ENCODE peak calls at places on chromosome 3, in four cellular contexts. P, B, Q and J are unnamed samples.

GRCh38 chr3:184156522-184156955 is 1.4 kb downstream of the DVL3 start:
- DNase-seq in Q (peak), P (peak), B (peak), J (peak)

GRCh38 chr3:65811050-65811766 is 227.5 kb downstream of the MAGI1 start:
- DNase-seq in P (peak), B (no peak), Q (no peak), J (no peak)

GRCh38 chr3:86702381-86702958 is 288.5 kb downstream of the VGLL3 start:
- DNase-seq in B (no peak), P (no peak), Q (peak), J (peak)

GRCh38 chr3:69174871-69175737 is 52.7 kb upstream of the LMOD3 start:
- DNase-seq in P (no peak), Q (no peak), B (no peak), J (no peak)

GRCh38 chr3:184337315-184337714 is at the start of gene FAM131A:
- DNase-seq in P (peak), B (no peak), Q (no peak), J (peak)

GRCh38 chr3:173913397-173913796 is 515.9 kb downstream of the NLGN1 start:
- DNase-seq in Q (no peak), P (no peak), B (no peak), J (peak)

GRCh38 chr3:111681705-111682426 is 86.7 kb upstream of the ZBED2 start:
- DNase-seq in B (no peak), Q (no peak), P (no peak), J (no peak)

GRCh38 chr3:31981206-31982181 is at the start of the genes OSBPL10 and ZNF860:
- DNase-seq in P (peak), B (peak), Q (peak), J (peak)

GRCh38 chr3:64084640-64085039 is 61.3 kb upstream of the PSMD6 start:
- DNase-seq in B (no peak), P (no peak), Q (peak), J (peak)

GRCh38 chr3:187726564-187726963 is 18.7 kb downstream of the BCL6 start:
- DNase-seq in Q (no peak), B (no peak), P (no peak), J (no peak)

GRCh38 chr3:106329505-106329904 is 460.7 kb upstream of the CBLB start:
- DNase-seq in P (no peak), B (no peak), Q (no peak), J (no peak)

GRCh38 chr3:48232734-48233133 is 8.2 kb upstream of the ZNF589 start:
- DNase-seq in P (peak), Q (peak), B (peak), J (peak)

GRCh38 chr3:123449986-123450474 is 1.1 kb upstream of the ADCY5 start:
- DNase-seq in P (peak), Q (no peak), B (peak), J (no peak)

GRCh38 chr3:34504755-34505154 is 706.3 kb downstream of the PDCD6IP start:
- DNase-seq in P (no peak), Q (no peak), B (no peak), J (no peak)